ENCODE peak calls at places on chromosomes 4 and X, in four cellular contexts. D is NCI-H2029 treated with DMSO at 0.1 percent for 48 hours; B is hypothalamus; H is stimulated activated CD4-positive, alpha-beta T cell treated with anti-CD3 and anti-CD28 coated beads, Interleukin-15, amount 100 ng/mL, for 1 hour. J is an unnamed sample.

GRCh38 chrX:9466115-9466495 is 1.2 kb downstream of the TBL1X start:
- DNase-seq in H (no peak), B (peak; percentile 6), D (no peak), J (no peak)

GRCh38 chr4:99321241-99322191 is at the start of gene ADH1B:
- DNase-seq in B (no peak), H (no peak), D (no peak), J (no peak)

GRCh38 chr4:28167411-28167810 is 1306.8 kb downstream of the STIM2 start:
- DNase-seq in H (no peak), B (no peak), D (no peak), J (no peak)

GRCh38 chr4:101005659-101006058 is 341.7 kb downstream of the PPP3CA start:
- DNase-seq in D (no peak), H (no peak), B (no peak), J (no peak)

GRCh38 chrX:48945517-48946348 is 11.7 kb downstream of the OTUD5 start:
- DNase-seq in H (no peak), B (peak; percentile 16), D (no peak), J (peak; percentile 37)

GRCh38 chr4:184854673-184855072 is 28.9 kb upstream of the ACSL1 start:
- DNase-seq in B (no peak), D (no peak), H (no peak), J (no peak)

GRCh38 chr4:168584321-168584771 is 87.5 kb downstream of the PALLD start:
- DNase-seq in D (no peak), H (no peak), B (no peak), J (no peak)

GRCh38 chr4:150886597-150886996 is 128.5 kb downstream of the LRBA start:
- DNase-seq in D (no peak), B (no peak), H (no peak), J (no peak)

GRCh38 chrX:24082446-24082845 is 27.7 kb downstream of the EIF2S3 start:
- DNase-seq in H (no peak), B (no peak), D (no peak), J (no peak)

GRCh38 chrX:131747173-131747572 is 203.3 kb downstream of the OR13H1 start:
- DNase-seq in B (no peak), H (no peak), D (no peak), J (no peak)

GRCh38 chr4:36771411-36772153 is 473.0 kb upstream of the NWD2 start:
- DNase-seq in H (no peak), B (no peak), D (no peak), J (no peak)

GRCh38 chrX:37349131-37350033 is at the start of gene PRRG1:
- DNase-seq in B (peak; percentile 72), D (no peak), H (no peak), J (no peak)

GRCh38 chr4:33184684-33185083 is 2464.5 kb downstream of the PCDH7 start:
- DNase-seq in B (no peak), H (no peak), D (no peak), J (no peak)

GRCh38 chr4:128310266-128310697 is 22.7 kb upstream of the PGRMC2 start:
- DNase-seq in B (no peak), H (no peak), D (peak; percentile 29), J (no peak)

GRCh38 chr4:146379744-146380143 is 142.0 kb downstream of the SLC10A7 start:
- DNase-seq in B (no peak), H (no peak), D (no peak), J (no peak)

GRCh38 chr4:17142232-17142711 is 243.8 kb upstream of the LDB2 start:
- DNase-seq in B (no peak), H (no peak), D (no peak), J (no peak)

GRCh38 chr4:154009191-154009590 is 220.3 kb upstream of the SFRP2 start:
- DNase-seq in D (no peak), H (no peak), B (no peak), J (no peak)

GRCh38 chrX:106168107-106168506 is at the start of gene PWWP3B:
- DNase-seq in B (peak; percentile 15), H (no peak), D (no peak), J (no peak)

GRCh38 chrX:16484338-16484737 is 165.6 kb upstream of the S100G start:
- DNase-seq in B (no peak), H (no peak), D (no peak), J (no peak)

GRCh38 chr4:40592034-40592433 is 37.6 kb downstream of the RBM47 start:
- DNase-seq in H (no peak), B (no peak), D (no peak), J (no peak)

GRCh38 chr4:123278755-123279154 is 117.8 kb upstream of the SPRY1 start:
- DNase-seq in D (no peak), H (no peak), B (no peak), J (no peak)

GRCh38 chr4:1009647-1010521 is 1.5 kb upstream of the FGFRL1 start:
- DNase-seq in H (peak; percentile 65), B (no peak), D (no peak), J (peak; percentile 45)

GRCh38 chr4:185106353-185106752 is 36.7 kb upstream of the SLC25A4 start:
- DNase-seq in H (no peak), D (no peak), B (no peak), J (no peak)